ENCODE peak calls at places on chromosomes 7 and 10, in four cellular contexts. T is IMR-90, W is H1, V is mesendoderm. Z is an unnamed sample.

GRCh38 chr10:89474452-89474851 is 60.1 kb downstream of the IFIT5 start:
- DNase-seq in W (no peak), T (no peak), V (no peak), Z (no peak)

GRCh38 chr10:60606343-60607080 is 171.8 kb upstream of the CDK1 start:
- DNase-seq in V (no peak), T (peak), W (no peak), Z (no peak)

GRCh38 chr7:71683382-71683781 is 551.4 kb downstream of the GALNT17 start:
- DNase-seq in V (peak), T (no peak), W (no peak), Z (no peak)

GRCh38 chr7:142440219-142441073 is 182.6 kb upstream of the PRSS58 start:
- DNase-seq in T (peak), V (peak), W (no peak), Z (no peak)

GRCh38 chr10:68600041-68600778 is 40.1 kb downstream of the TET1 start:
- DNase-seq in W (peak), T (peak), V (peak), Z (peak)

GRCh38 chr7:151408839-151409554 is 841 bp downstream of the WDR86 start:
- DNase-seq in T (no peak), W (peak), V (peak), Z (peak)

GRCh38 chr10:35219292-35219691 is 92.6 kb downstream of the CREM start:
- DNase-seq in T (no peak), W (no peak), V (no peak), Z (no peak)

GRCh38 chr10:103395754-103396066 is 565 bp downstream of the ATP5MK start:
- DNase-seq in T (peak), V (peak), W (no peak), Z (no peak)

GRCh38 chr10:102451105-102451969 is at the start of gene C10orf95:
- DNase-seq in V (peak), W (no peak), T (no peak), Z (no peak)

GRCh38 chr7:47453093-47454056 is 128.5 kb downstream of the TNS3 start:
- DNase-seq in V (peak), T (peak), W (no peak), Z (no peak)

GRCh38 chr7:83119496-83119895 is 43.2 kb downstream of the PCLO start:
- DNase-seq in W (no peak), T (no peak), V (no peak), Z (no peak)

GRCh38 chr10:97131702-97132101 is 54.1 kb downstream of the SLIT1 start:
- DNase-seq in V (no peak), T (no peak), W (no peak), Z (no peak)

GRCh38 chr7:23276947-23277346 is 22.2 kb upstream of the MALSU1 start:
- DNase-seq in W (no peak), V (no peak), T (no peak), Z (no peak)

GRCh38 chr10:93873427-93874115 is 20.2 kb upstream of the SLC35G1 start:
- DNase-seq in W (no peak), V (peak), T (peak), Z (no peak)

GRCh38 chr10:131886181-131886716 is 14.6 kb upstream of the PPP2R2D start:
- DNase-seq in W (no peak), V (no peak), T (no peak), Z (peak)

GRCh38 chr10:10826125-10826524 is 191.5 kb upstream of the CELF2 start:
- DNase-seq in T (peak), W (no peak), V (no peak), Z (no peak)

GRCh38 chr7:2106920-2107319 is 125.8 kb downstream of the MAD1L1 start:
- DNase-seq in T (peak), W (no peak), V (peak), Z (peak)

GRCh38 chr10:13587367-13587766 is 602 bp downstream of the PRPF18 start:
- DNase-seq in T (no peak), V (peak), W (peak), Z (no peak)

GRCh38 chr10:78579995-78580394 is 488.8 kb upstream of the ZMIZ1 start:
- DNase-seq in T (no peak), W (no peak), V (no peak), Z (no peak)

GRCh38 chr7:157295338-157295737 is 41.5 kb upstream of the DNAJB6 start:
- DNase-seq in T (no peak), V (no peak), W (no peak), Z (no peak)

GRCh38 chr7:29843106-29843505 is 36.8 kb downstream of the WIPF3 start:
- DNase-seq in W (no peak), T (no peak), V (no peak), Z (no peak)

DNA sequence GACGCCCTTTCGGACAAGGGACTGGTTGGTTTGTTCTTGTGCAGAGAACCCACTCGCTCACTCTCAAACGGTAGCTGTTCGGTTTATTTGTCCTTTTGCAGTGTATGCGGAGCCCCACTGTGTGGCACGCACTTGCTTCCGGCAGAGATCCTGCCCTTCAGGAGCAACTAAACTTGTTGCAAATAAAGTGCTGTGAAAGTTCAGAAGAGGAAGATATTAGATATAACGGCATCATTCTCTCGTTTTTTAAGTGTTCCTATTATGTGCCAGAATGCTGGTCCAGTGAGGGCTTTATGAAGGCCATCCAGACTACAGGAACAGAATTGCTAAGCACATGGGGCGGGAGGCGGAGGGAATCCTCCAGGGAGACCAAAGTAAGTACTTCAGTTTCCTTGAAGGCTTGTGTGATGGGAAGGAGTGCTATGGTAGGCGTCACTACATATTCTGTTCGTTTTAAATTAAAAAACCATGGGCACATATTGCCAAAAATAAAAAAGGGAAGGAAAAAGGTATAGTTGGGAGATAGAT is 488 bp upstream of the ERLIN1 start:
- DNase-seq in V (no peak), W (no peak), T (peak), Z (no peak)
- H4K8ac ChIP-seq in V (no peak), W (peak), T (peak), Z (no peak)

DNA sequence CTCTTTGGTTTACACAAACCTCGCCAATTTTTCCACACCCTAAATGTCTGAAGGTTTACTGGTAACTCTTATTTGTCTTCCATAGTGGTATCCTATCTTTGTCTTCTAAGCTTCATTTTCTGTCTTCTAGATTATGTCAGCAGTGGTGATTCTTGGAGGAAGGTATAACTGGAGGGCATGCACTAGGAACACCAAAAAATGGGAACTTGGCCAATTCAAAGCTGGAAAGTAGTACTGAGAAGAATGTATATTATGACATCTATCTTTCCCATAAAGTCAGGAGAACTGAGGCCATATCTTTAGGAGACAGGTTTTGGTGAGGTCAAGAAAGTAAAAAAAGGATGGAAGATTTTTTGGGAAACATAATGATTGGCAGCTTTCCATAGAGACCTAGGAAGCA is 113.3 kb downstream of the CPEB3 start:
- DNase-seq in T (peak), W (no peak), V (no peak), Z (no peak)
- H4K5ac ChIP-seq in T (no peak), W (no peak), V (no peak), Z (no peak)

DNA sequence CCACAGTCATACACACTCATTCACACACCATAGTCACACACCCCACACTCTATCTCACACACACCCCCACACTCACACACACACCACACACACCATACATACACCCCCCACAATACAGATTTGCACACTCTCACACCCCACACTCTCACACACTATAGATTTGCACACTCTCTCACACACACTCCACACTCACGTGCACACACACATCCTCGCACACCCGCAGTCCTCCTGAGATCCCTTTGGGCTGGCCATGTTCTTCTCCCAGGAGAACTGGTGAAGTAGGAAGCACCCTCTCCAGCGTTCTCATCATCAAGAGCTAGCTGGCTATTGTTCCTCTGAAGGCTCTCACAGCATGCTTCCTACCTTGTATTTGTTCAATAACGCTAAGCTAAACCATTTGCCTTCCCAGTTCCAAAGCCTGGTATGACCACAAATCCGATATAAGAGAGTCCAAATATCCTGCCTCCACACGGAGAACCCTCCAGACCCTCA is 86.2 kb downstream of the HECW1 start:
- DNase-seq in W (no peak), T (no peak), V (peak), Z (no peak)
- H2BK15ac ChIP-seq in W (peak), T (peak), V (no peak), Z (no peak)

DNA sequence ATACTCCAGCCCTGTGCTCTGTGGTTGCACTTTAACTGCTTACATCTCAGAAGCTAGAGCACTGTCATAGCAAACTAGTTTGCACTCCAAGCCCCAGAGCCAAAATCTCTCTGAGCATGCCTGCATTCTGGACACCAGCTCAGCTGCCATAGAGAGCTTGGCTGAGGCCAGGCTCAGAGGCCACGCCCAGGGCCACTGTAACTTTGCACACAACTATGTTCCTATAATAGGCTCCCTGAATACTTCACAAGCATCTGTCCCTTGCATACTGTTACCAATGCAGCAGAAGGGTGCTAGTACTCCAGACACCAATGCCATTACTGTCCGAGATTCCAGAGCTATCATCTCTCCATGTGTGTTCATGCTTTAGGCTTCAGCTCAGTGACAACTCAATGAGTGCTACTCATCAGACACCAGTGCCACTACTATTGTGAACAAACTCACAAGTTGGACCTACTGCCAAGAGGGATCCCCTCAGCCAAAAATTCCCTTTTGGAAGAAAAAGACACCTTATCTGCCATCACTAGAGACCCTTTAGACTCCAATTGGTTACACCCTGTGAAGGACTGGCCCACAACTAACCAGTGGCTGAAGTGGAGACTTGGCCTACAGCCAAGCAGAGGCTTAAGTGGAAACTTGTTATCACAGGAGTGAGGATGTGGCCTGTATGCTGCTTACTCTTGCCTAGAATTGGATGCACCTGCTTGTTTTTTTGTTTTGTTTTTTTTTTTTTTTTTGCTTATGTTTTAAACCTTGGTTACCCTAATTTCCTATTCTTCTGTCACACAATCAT is 211.6 kb upstream of the MAGI2 start:
- DNase-seq in V (no peak), W (no peak), T (no peak), Z (no peak)
- H4K8ac ChIP-seq in V (no peak), W (no peak), T (no peak), Z (no peak)

DNA sequence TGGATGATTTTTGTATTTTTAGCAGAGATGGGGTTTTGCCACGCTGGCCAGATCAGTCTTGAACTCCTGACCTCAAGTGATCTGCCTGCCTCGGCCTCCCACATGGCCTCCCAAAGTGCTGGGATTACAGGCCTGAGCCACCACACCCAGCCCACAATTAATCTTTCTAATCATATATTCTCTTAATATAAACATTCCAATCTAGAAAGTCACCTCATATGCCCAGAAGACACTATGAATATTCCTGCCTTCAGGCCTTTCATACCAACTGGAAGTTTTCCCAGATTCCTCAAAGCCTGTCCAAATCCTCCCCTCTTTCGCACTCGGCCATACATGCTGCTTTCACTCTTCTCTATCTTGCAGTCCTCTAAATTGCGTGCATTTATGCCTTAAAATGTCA is 32.6 kb downstream of the PDZD8 start:
- DNase-seq in V (no peak), T (peak), W (no peak), Z (no peak)
- H4K5ac ChIP-seq in V (no peak), T (no peak), W (no peak), Z (peak)

DNA sequence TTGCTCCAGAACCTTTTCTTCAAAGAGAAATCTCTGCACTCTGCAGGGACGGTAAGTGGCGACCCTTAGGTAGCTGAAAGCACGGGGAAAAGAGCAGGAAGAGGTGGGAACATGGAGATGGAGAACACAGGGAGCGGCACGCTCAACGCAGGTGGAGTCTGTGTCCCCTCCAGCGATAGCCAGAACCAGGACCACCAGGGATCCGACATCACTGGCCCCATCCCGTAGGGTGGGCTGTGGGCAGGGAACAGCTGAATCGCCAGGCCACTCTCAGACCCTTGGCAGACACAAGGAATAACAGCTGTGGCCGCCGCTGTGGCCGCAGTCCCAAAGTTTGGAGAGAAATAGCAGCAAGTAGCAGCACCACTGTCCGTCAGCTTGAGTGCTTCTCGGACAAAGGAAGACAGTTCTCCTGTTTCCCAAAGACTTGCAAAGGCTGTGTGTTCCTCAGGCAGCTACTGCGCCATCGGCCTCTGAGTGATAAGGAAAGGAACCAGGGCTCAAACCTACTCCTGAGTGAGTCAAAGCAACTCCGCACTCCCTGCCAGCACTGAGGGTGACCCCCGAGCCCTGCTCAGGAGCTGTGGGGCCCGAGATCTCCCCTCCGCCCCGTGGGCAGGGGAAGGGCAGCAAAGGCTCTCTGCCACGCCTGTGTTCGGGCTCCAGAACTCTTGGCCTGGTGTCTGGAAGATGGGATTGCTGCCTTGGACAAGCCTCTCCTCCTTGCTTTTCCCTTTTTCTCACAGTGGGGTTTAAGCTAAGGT is 82.4 kb upstream of the FAM20C start:
- DNase-seq in V (no peak), T (no peak), W (peak), Z (peak)
- H2BK15ac ChIP-seq in V (no peak), T (no peak), W (peak), Z (no peak)

GRCh38 chr10:130326954-130327353 is 190.8 kb downstream of the GLRX3 start:
- DNase-seq in T (no peak), W (no peak), V (no peak), Z (no peak)
- H4K8ac ChIP-seq in T (no peak), W (no peak), V (no peak), Z (no peak)

GRCh38 chr7:31145339-31145738 is 93.2 kb downstream of the ADCYAP1R1 start:
- DNase-seq in T (no peak), V (peak), W (no peak), Z (no peak)
- H4K5ac ChIP-seq in T (no peak), V (no peak), W (no peak), Z (no peak)

GRCh38 chr10:72007246-72007892 is 43.2 kb downstream of the CHST3 start:
- DNase-seq in W (no peak), T (no peak), V (no peak), Z (no peak)
- H2BK15ac ChIP-seq in W (no peak), T (no peak), V (no peak), Z (no peak)

Z was measured in H9.